ENCODE peak calls at places on chromosomes 7 and 10, in six cellular contexts. V is SK-N-SH, B is psoas muscle, S is pancreas, C is spleen, H is OCI-LY7. Z is an unnamed sample.

GRCh38 chr10:68957654-68958053 is 1.7 kb downstream of the DDX21 start:
- DNase-seq in C (no peak), S (no peak), H (no peak), V (peak), B (no peak), Z (no peak)

GRCh38 chr7:158809596-158809995 is 19.7 kb downstream of the ESYT2 start:
- DNase-seq in H (no peak), C (no peak), V (no peak), S (no peak), B (no peak), Z (no peak)

GRCh38 chr10:48523820-48524758 is 80.8 kb downstream of the ARHGAP22 start:
- DNase-seq in B (no peak), C (peak), S (no peak), V (peak), H (no peak), Z (no peak)

GRCh38 chr7:24702674-24703235 is 54.5 kb downstream of the GSDME start:
- DNase-seq in S (no peak), H (no peak), B (no peak), C (peak), V (no peak), Z (no peak)

GRCh38 chr7:48390381-48391327 is 219.4 kb downstream of the ABCA13 start:
- DNase-seq in B (no peak), H (no peak), C (peak), V (no peak), S (no peak), Z (no peak)

GRCh38 chr7:108051449-108051848 is 48.5 kb upstream of the LAMB1 start:
- DNase-seq in V (no peak), S (no peak), B (no peak), H (no peak), C (no peak), Z (no peak)

GRCh38 chr7:55127622-55128081 is 108.8 kb downstream of the EGFR start:
- DNase-seq in S (no peak), C (no peak), H (no peak), V (peak), B (no peak), Z (no peak)

GRCh38 chr7:131042269-131043160 is 285.2 kb upstream of the MKLN1 start:
- DNase-seq in B (no peak), S (no peak), H (no peak), V (no peak), C (no peak), Z (no peak)

GRCh38 chr7:10116511-10116910 is 857.2 kb upstream of the PHF14 start:
- DNase-seq in C (no peak), B (no peak), S (no peak), H (no peak), V (no peak), Z (no peak)

GRCh38 chr10:31707578-31708411 is 220.8 kb downstream of the ARHGAP12 start:
- DNase-seq in V (no peak), S (peak), B (peak), C (no peak), H (peak), Z (peak)

GRCh38 chr10:5499493-5499800 is at the start of gene CALML5:
- DNase-seq in B (peak), H (no peak), S (no peak), V (no peak), C (no peak), Z (no peak)

GRCh38 chr10:52474265-52474664 is 160.2 kb downstream of the DKK1 start:
- DNase-seq in S (no peak), B (no peak), V (no peak), H (peak), C (no peak), Z (no peak)

GRCh38 chr10:30784896-30785605 is 155.5 kb upstream of the LYZL2 start:
- DNase-seq in B (peak), V (peak), C (peak), H (no peak), S (peak), Z (peak)

GRCh38 chr10:119022846-119023552 is 6.5 kb upstream of the NANOS1 start:
- DNase-seq in V (peak), S (no peak), H (no peak), C (no peak), B (no peak), Z (no peak)

GRCh38 chr10:118034755-118035154 is 12.0 kb downstream of the RAB11FIP2 start:
- DNase-seq in C (peak), B (no peak), H (no peak), V (no peak), S (no peak), Z (no peak)

GRCh38 chr7:44881610-44882009 is 3.7 kb downstream of the PURB start:
- DNase-seq in S (no peak), C (no peak), V (no peak), H (no peak), B (no peak), Z (no peak)

GRCh38 chr7:105691692-105692564 is 110.6 kb upstream of the EFCAB10 start:
- DNase-seq in V (no peak), B (peak), H (peak), C (peak), S (peak), Z (peak)
- H3K27ac ChIP-seq in V (no peak), B (peak), H (no peak), C (peak), S (peak), Z (peak)

GRCh38 chr7:140451716-140452115 is 27.6 kb downstream of the MKRN1 start:
- DNase-seq in C (no peak), V (no peak), H (no peak), B (no peak), S (no peak), Z (no peak)
- H3K27ac ChIP-seq in C (no peak), V (no peak), H (no peak), B (no peak), S (no peak), Z (no peak)

DNA sequence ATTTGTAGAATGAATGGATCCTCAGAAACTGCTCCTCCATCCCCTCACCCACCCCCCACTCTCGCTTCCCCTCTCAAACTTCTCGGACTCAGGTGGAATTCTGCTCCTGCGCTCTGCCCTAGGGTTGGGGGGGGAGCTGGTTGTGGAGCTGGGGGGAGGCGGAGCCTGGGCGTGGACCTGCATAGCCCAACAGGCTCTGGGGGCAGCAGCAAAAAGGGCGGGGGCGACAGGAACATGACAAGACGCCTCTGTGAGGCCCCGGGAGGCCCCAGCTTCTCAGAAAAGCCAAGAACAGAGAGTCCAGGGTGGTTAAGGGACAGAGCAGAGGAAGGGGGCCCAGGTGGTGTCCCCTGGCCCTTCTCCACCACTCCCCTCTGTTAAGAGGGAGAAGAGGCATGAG is 3.5 kb downstream of the TSC22D4 start:
- DNase-seq in V (peak), S (no peak), C (peak), H (no peak), B (peak), Z (no peak)
- H3K27ac ChIP-seq in V (no peak), S (no peak), C (peak), H (peak), B (no peak), Z (no peak)

GRCh38 chr7:50565977-50566376 is 772 bp upstream of the DDC start:
- DNase-seq in H (no peak), B (no peak), C (no peak), S (no peak), V (no peak), Z (no peak)
- H3K27ac ChIP-seq in H (no peak), B (no peak), C (no peak), S (no peak), V (peak), Z (no peak)

GRCh38 chr10:100930368-100930767 is 17.6 kb downstream of the SLF2 start:
- DNase-seq in B (no peak), S (no peak), C (no peak), V (no peak), H (no peak), Z (peak)
- H3K27ac ChIP-seq in B (peak), S (no peak), C (no peak), V (no peak), H (no peak), Z (no peak)

DNA sequence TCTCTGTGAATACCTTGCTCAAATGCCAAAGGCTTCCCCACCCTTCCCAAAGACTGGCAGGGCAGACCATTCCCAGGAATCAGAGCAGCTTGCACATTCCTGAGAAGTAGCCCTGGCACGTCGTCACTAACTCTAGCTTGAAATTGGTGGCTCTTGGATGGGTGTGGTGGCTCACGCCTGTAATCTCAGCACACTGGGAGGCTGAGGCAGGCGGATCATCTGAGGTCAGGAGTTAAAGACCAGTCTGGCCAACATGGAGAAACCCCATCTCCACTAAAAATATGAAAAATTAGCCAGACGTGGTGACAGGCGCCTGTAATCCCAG is 108.2 kb upstream of the MPP7 start:
- DNase-seq in V (no peak), S (no peak), C (no peak), H (no peak), B (no peak), Z (no peak)
- H3K27ac ChIP-seq in V (no peak), S (no peak), C (no peak), H (no peak), B (no peak), Z (no peak)

DNA sequence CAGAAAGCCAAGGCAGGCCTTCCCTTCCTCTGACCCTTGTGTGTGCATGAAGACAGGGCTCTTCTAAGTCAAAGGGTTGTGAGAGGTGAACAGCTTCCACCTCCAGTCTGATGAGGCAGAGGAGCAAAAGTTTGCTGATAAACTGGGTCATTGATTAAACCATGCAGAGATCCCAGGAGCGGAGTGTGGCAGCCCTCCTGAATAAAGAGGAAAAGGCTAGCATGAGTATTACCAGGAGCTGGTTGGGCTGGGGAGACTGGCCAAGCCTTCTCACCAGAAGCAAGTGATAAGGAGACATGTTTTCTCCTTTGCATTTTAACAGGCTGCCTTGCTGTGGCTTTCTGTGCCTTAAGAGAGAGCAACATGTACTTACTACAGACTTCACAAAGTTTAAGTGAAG is 10.2 kb downstream of the LMOD2 start:
- DNase-seq in B (no peak), H (no peak), S (peak), V (no peak), C (no peak), Z (no peak)
- H3K27ac ChIP-seq in B (peak), H (no peak), S (no peak), V (no peak), C (no peak), Z (no peak)

DNA sequence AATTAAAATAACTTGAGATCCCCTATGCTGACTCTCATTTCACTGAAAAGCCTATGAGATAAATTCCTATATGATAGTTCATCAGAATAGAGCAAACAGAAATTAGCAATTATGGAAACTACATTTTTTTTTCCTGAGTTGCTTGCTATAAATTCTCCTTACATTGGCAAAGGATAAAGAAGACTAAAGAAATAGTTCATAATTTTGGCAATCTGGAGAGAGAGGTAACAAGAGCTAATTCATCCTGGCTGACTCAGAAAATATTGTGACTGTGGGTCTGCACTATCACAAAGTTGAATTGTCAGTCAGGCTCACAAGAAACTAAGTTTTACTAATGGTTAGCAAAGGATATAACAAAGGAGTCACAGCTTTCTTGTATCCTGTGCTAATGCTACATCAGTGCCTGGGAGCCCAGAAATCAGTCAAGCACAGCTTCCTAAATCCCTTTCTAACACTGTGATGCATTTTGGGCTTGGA is 483.0 kb downstream of the MAGI2 start:
- DNase-seq in S (no peak), H (no peak), V (no peak), C (no peak), B (no peak), Z (no peak)
- H3K27ac ChIP-seq in S (no peak), H (no peak), V (no peak), C (no peak), B (no peak), Z (no peak)

DNA sequence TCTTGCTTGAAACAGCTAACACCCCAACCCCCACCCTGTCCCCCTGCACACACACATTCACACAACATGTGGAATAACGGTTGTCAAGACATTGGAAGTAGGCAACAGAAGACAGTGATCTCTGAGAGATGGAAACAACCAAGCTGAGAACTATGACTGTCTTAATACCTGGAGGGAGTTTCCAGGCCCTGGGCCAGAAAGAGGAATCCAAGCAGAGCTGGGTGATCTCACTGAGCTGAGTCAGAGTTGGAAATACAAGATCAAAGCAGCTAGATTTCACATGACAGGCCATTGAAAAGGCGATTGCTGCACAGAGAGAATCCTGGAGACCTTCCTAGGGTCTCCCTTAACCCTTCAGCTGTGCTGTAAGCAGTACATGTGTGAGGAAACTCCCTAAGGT is 165.8 kb upstream of the PRSS1 start:
- DNase-seq in S (no peak), C (no peak), B (peak), H (no peak), V (peak), Z (peak)
- H3K27ac ChIP-seq in S (no peak), C (no peak), B (peak), H (no peak), V (peak), Z (no peak)